ENCODE peak calls at places on chromosomes 5 and 9, in ten cellular contexts. X, I, R, L, Z, P, E, U, D and W are unnamed samples.

GRCh38 chr9:127968046-127968445 is 12.7 kb downstream of the EEIG1 start:
- DNase-seq in X (no peak), L (no peak), E (no peak), P (no peak), Z (peak), I (peak), R (no peak), D (no peak), U (no peak), W (peak)

GRCh38 chr5:43482490-43483064 is 1.1 kb downstream of the TMEM267 start:
- DNase-seq in D (no peak), X (no peak), Z (peak), E (no peak), P (no peak), R (no peak), I (no peak), L (no peak), U (no peak), W (no peak)

GRCh38 chr5:178114325-178115135 is 1.2 kb downstream of the N4BP3 start:
- DNase-seq in E (no peak), P (peak), D (no peak), R (peak), X (no peak), I (no peak), U (peak), L (no peak), Z (no peak), W (no peak)

GRCh38 chr5:81721049-81721448 is 29.8 kb downstream of the SSBP2 start:
- DNase-seq in P (no peak), I (no peak), E (no peak), U (no peak), D (no peak), X (no peak), R (no peak), L (no peak), Z (no peak), W (no peak)

GRCh38 chr5:159174511-159175168 is 34.7 kb downstream of the RNF145 start:
- DNase-seq in L (peak), E (no peak), I (no peak), X (no peak), R (no peak), U (no peak), Z (no peak), P (no peak), D (no peak), W (no peak)

GRCh38 chr9:4225291-4226119 is 74.4 kb downstream of the GLIS3 start:
- DNase-seq in D (no peak), U (no peak), Z (no peak), I (no peak), X (no peak), E (no peak), L (peak), R (no peak), P (no peak), W (no peak)

GRCh38 chr9:112705773-112706427 is 12.0 kb downstream of the INIP start:
- DNase-seq in P (no peak), I (peak), E (no peak), L (peak), X (no peak), U (no peak), Z (no peak), R (peak), D (no peak), W (no peak)

GRCh38 chr9:88642333-88642732 is 107.4 kb downstream of the NXNL2 start:
- DNase-seq in R (no peak), Z (no peak), X (no peak), L (no peak), I (no peak), E (no peak), D (no peak), P (no peak), U (no peak), W (no peak)

GRCh38 chr5:58235279-58235678 is 224.6 kb downstream of the PLK2 start:
- DNase-seq in R (no peak), L (peak), Z (peak), E (no peak), U (no peak), X (no peak), D (no peak), P (no peak), I (no peak), W (no peak)

GRCh38 chr5:62614355-62614754 is 35.7 kb downstream of the LRRC70 start:
- DNase-seq in Z (no peak), I (no peak), L (no peak), R (no peak), P (no peak), D (no peak), U (no peak), E (no peak), X (no peak), W (no peak)